ENCODE peak calls at places on chromosomes 6 and 20, in five cellular contexts. One of them, this sample, is unnamed.

GRCh38 chr6:160952633-160953281 is 38.8 kb upstream of the MAP3K4 start:
- DNase-seq in NCI-H1105 treated with DMSO at 0.1 percent for 48 hours: no peak
- DNase-seq in psoas muscle: no peak
- DNase-seq in transverse colon: no peak
- DNase-seq in HFFc6: no peak
- DNase-seq in this sample: no peak

GRCh38 chr6:32973934-32974333 is 5.5 kb downstream of the BRD2 start:
- DNase-seq in NCI-H1105 treated with DMSO at 0.1 percent for 48 hours: peak
- DNase-seq in psoas muscle: no peak
- DNase-seq in transverse colon: no peak
- DNase-seq in HFFc6: peak
- DNase-seq in this sample: no peak

GRCh38 chr20:57618091-57618765 is 2.0 kb downstream of the ZBP1 start:
- DNase-seq in NCI-H1105 treated with DMSO at 0.1 percent for 48 hours: no peak
- DNase-seq in psoas muscle: no peak
- DNase-seq in transverse colon: peak
- DNase-seq in HFFc6: peak
- DNase-seq in this sample: no peak

GRCh38 chr20:57772349-57772964 is 62.6 kb upstream of the PMEPA1 start:
- DNase-seq in NCI-H1105 treated with DMSO at 0.1 percent for 48 hours: no peak
- DNase-seq in psoas muscle: no peak
- DNase-seq in transverse colon: no peak
- DNase-seq in HFFc6: peak
- DNase-seq in this sample: no peak

GRCh38 chr6:116945809-116946208 is 68.8 kb downstream of the RFX6 start:
- DNase-seq in NCI-H1105 treated with DMSO at 0.1 percent for 48 hours: no peak
- DNase-seq in psoas muscle: no peak
- DNase-seq in transverse colon: no peak
- DNase-seq in HFFc6: peak
- DNase-seq in this sample: no peak

GRCh38 chr6:40036186-40036585 is 101.9 kb upstream of the MOCS1 start:
- DNase-seq in NCI-H1105 treated with DMSO at 0.1 percent for 48 hours: no peak
- DNase-seq in psoas muscle: no peak
- DNase-seq in transverse colon: no peak
- DNase-seq in HFFc6: no peak
- DNase-seq in this sample: no peak

GRCh38 chr6:37889015-37889885 is 69.7 kb downstream of the ZFAND3 start:
- DNase-seq in NCI-H1105 treated with DMSO at 0.1 percent for 48 hours: no peak
- DNase-seq in psoas muscle: no peak
- DNase-seq in transverse colon: no peak
- DNase-seq in HFFc6: no peak
- DNase-seq in this sample: no peak

GRCh38 chr6:130033999-130034814 is 15.8 kb downstream of the L3MBTL3 start:
- DNase-seq in NCI-H1105 treated with DMSO at 0.1 percent for 48 hours: no peak
- DNase-seq in psoas muscle: no peak
- DNase-seq in transverse colon: no peak
- DNase-seq in HFFc6: peak
- DNase-seq in this sample: no peak

GRCh38 chr6:143678980-143679379 is 1.2 kb downstream of the PHACTR2 start:
- DNase-seq in NCI-H1105 treated with DMSO at 0.1 percent for 48 hours: no peak
- DNase-seq in psoas muscle: no peak
- DNase-seq in transverse colon: no peak
- DNase-seq in HFFc6: no peak
- DNase-seq in this sample: no peak

GRCh38 chr6:148835920-148836441 is 89.2 kb downstream of the UST start:
- DNase-seq in NCI-H1105 treated with DMSO at 0.1 percent for 48 hours: no peak
- DNase-seq in psoas muscle: no peak
- DNase-seq in transverse colon: no peak
- DNase-seq in HFFc6: peak
- DNase-seq in this sample: no peak

GRCh38 chr6:163782436-163783003 is 368.0 kb downstream of the QKI start:
- DNase-seq in NCI-H1105 treated with DMSO at 0.1 percent for 48 hours: no peak
- DNase-seq in psoas muscle: no peak
- DNase-seq in transverse colon: no peak
- DNase-seq in HFFc6: no peak
- DNase-seq in this sample: no peak

GRCh38 chr6:34201455-34202098 is 35.1 kb upstream of the HMGA1 start:
- DNase-seq in NCI-H1105 treated with DMSO at 0.1 percent for 48 hours: no peak
- DNase-seq in psoas muscle: no peak
- DNase-seq in transverse colon: no peak
- DNase-seq in HFFc6: no peak
- DNase-seq in this sample: no peak

GRCh38 chr6:168988801-168989200 is 264.8 kb downstream of the THBS2 start:
- DNase-seq in NCI-H1105 treated with DMSO at 0.1 percent for 48 hours: peak
- DNase-seq in psoas muscle: no peak
- DNase-seq in transverse colon: no peak
- DNase-seq in HFFc6: no peak
- DNase-seq in this sample: no peak

GRCh38 chr6:93779086-93779858 is 359.9 kb upstream of the EPHA7 start:
- DNase-seq in NCI-H1105 treated with DMSO at 0.1 percent for 48 hours: no peak
- DNase-seq in psoas muscle: no peak
- DNase-seq in transverse colon: no peak
- DNase-seq in HFFc6: no peak
- DNase-seq in this sample: no peak

GRCh38 chr20:258963-259362 is 1.4 kb downstream of the DEFB132 start:
- DNase-seq in NCI-H1105 treated with DMSO at 0.1 percent for 48 hours: no peak
- DNase-seq in psoas muscle: no peak
- DNase-seq in transverse colon: no peak
- DNase-seq in HFFc6: no peak
- DNase-seq in this sample: no peak

GRCh38 chr6:474454-475185 is 83.1 kb downstream of the IRF4 start:
- DNase-seq in NCI-H1105 treated with DMSO at 0.1 percent for 48 hours: no peak
- DNase-seq in psoas muscle: no peak
- DNase-seq in transverse colon: peak
- DNase-seq in HFFc6: no peak
- DNase-seq in this sample: no peak

GRCh38 chr6:155693573-155694428 is 238.2 kb upstream of the NOX3 start:
- DNase-seq in NCI-H1105 treated with DMSO at 0.1 percent for 48 hours: peak
- DNase-seq in psoas muscle: no peak
- DNase-seq in transverse colon: peak
- DNase-seq in HFFc6: no peak
- DNase-seq in this sample: no peak

GRCh38 chr20:51946581-51946980 is 144.3 kb upstream of the SALL4 start:
- DNase-seq in NCI-H1105 treated with DMSO at 0.1 percent for 48 hours: no peak
- DNase-seq in psoas muscle: no peak
- DNase-seq in transverse colon: no peak
- DNase-seq in HFFc6: no peak
- DNase-seq in this sample: no peak

GRCh38 chr20:45919951-45920794 is 8.2 kb upstream of the PLTP start:
- DNase-seq in NCI-H1105 treated with DMSO at 0.1 percent for 48 hours: no peak
- DNase-seq in psoas muscle: no peak
- DNase-seq in transverse colon: no peak
- DNase-seq in HFFc6: no peak
- DNase-seq in this sample: no peak

GRCh38 chr6:18386302-18386976 is 711 bp upstream of the RNF144B start:
- DNase-seq in NCI-H1105 treated with DMSO at 0.1 percent for 48 hours: no peak
- DNase-seq in psoas muscle: no peak
- DNase-seq in transverse colon: no peak
- DNase-seq in HFFc6: no peak
- DNase-seq in this sample: no peak

GRCh38 chr20:53408728-53409157 is 184.9 kb downstream of the ZNF217 start:
- DNase-seq in NCI-H1105 treated with DMSO at 0.1 percent for 48 hours: peak
- DNase-seq in psoas muscle: no peak
- DNase-seq in transverse colon: no peak
- DNase-seq in HFFc6: no peak
- DNase-seq in this sample: no peak

GRCh38 chr20:63653974-63654680 is 903 bp upstream of the STMN3 start:
- DNase-seq in NCI-H1105 treated with DMSO at 0.1 percent for 48 hours: no peak
- DNase-seq in psoas muscle: no peak
- DNase-seq in transverse colon: no peak
- DNase-seq in HFFc6: no peak
- DNase-seq in this sample: no peak